ENCODE peak calls at places on chromosomes 7 and 10, in four cellular contexts. G, F, N and U are unnamed samples.

GRCh38 chr10:3239920-3240909 is 67.6 kb upstream of the PITRM1 start:
- DNase-seq in G (no peak), F (no peak), N (no peak), U (no peak)

GRCh38 chr10:93333278-93333978 is 148.7 kb downstream of the MYOF start:
- DNase-seq in G (no peak), F (no peak), N (no peak), U (no peak)

GRCh38 chr10:73625004-73625883 is 16.0 kb downstream of the MYOZ1 start:
- DNase-seq in G (peak), F (no peak), N (peak), U (peak)

GRCh38 chr7:9017251-9017650 is 583.8 kb downstream of the NXPH1 start:
- DNase-seq in G (no peak), F (no peak), N (no peak), U (no peak)

GRCh38 chr7:28582226-28582625 is 169.9 kb downstream of the CREB5 start:
- DNase-seq in G (no peak), F (no peak), N (no peak), U (no peak)

GRCh38 chr7:48710995-48711394 is 213.4 kb upstream of the CDC14C start:
- DNase-seq in G (no peak), F (no peak), N (no peak), U (no peak)

GRCh38 chr10:105259201-105259600 is 618.1 kb downstream of the SORCS3 start:
- DNase-seq in G (no peak), F (no peak), N (no peak), U (no peak)

GRCh38 chr7:100157334-100158228 is 942 bp downstream of the TRAPPC14 start:
- DNase-seq in G (peak), F (no peak), N (peak), U (no peak)

GRCh38 chr10:27819781-27820531 is 74.3 kb upstream of the MKX start:
- DNase-seq in G (peak), F (no peak), N (peak), U (no peak)

GRCh38 chr10:11406746-11407145 is 204.7 kb downstream of the USP6NL start:
- DNase-seq in G (no peak), F (no peak), N (no peak), U (no peak)

GRCh38 chr7:142063551-142064442 is 47.7 kb upstream of the MGAM2 start:
- DNase-seq in G (peak), F (no peak), N (peak), U (no peak)

GRCh38 chr7:152424348-152425108 is 11.3 kb downstream of the KMT2C start:
- DNase-seq in G (no peak), F (no peak), N (peak), U (no peak)

GRCh38 chr7:1641661-1642260 is 28.3 kb upstream of the ELFN1 start:
- DNase-seq in G (no peak), F (no peak), N (no peak), U (no peak)

DNA sequence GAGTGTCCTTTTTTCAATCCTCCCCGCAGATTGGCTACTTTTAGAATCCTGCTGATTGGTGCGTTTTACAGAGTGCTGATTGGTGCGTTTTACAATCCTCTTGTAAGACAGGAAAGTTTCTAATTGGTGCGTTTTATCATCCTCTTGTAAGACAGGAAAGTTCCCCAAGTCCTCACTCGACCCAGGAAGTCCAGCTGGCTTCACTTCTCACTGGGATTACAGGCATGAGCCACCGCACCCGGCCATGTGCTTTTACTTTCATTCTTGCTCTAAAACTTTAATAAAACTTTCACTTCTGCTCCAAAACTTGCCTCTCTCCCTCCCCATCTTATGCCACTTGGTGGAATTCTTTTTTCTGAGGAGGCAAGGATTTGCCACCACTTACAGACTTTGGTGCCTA is 17.0 kb upstream of the WAPL start:
- DNase-seq in G (no peak), F (no peak), N (peak), U (no peak)
- TF ChIP-seq EZH2phosphoT487 in G (no peak), F (no peak), N (no peak), U (no peak)

DNA sequence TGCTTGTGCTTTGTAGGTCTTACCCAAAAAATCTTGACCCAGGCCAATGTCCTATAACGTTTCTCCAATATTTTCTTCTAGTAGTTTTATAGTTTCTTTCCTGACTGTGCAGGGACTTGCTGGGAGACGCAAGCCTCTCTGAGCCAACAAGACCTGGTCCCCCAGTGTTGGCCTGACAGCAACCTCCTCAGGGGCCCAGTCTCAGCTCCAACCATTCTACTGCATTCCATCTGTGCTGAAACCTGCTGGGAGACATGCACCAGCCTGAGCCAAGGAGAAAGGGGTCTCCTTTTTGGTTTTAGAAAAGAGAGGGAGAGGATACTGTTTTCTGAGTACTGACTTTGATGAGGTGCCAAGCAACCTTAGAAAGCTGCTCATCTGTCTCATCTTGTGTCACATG is 251.4 kb downstream of the PRKG1 start:
- DNase-seq in G (no peak), F (no peak), N (no peak), U (no peak)
- H3K4me3 ChIP-seq in G (no peak), F (no peak), N (no peak), U (no peak)

GRCh38 chr10:42754155-42755027 is 28.2 kb upstream of the BMS1 start:
- DNase-seq in G (peak), F (no peak), N (peak), U (no peak)
- TF ChIP-seq EZH2 in G (no peak), F (no peak), N (peak), U (no peak)

DNA sequence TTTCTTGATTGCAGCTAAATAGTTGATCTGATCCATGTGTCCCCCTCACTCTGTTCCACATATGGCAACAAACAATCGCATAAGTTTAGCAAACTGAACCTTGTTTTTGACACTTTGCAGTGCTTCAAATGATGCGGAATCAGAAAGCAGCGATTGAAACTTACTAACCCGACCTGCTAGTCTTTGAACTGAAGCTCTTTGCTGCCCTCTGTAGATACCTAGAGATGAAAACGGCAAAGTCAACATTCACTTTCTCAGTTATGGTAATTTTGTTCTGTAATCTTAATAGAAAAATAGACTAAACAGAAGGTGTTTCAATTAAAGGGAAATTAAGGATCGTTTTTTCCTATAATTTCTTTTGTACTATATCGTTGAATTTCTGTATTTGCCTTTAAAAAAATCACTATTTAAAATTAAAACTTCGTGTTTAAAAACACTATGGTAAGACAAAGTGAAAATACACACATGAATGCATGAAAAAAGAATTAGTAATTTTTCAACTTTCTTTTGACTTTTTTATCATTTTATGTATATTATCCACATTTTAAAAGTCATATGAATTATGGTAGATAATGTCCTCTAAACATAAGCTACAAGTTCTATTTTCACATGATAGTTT is 276.5 kb downstream of the MAGI2 start:
- DNase-seq in G (peak), F (peak), N (peak), U (peak)
- TF ChIP-seq EZH2phosphoT487 in G (no peak), F (no peak), N (no peak), U (no peak)

GRCh38 chr10:101237908-101238731 is 8.9 kb upstream of the LBX1 start:
- DNase-seq in G (no peak), F (no peak), N (no peak), U (no peak)

GRCh38 chr10:101238732-101239105 is 9.5 kb upstream of the LBX1 start:
- DNase-seq in G (no peak), F (peak), N (peak), U (no peak)

GRCh38 chr10:101236376-101237079 is 7.3 kb upstream of the LBX1 start:
- DNase-seq in G (no peak), F (no peak), N (peak), U (no peak)

GRCh38 chr10:101235766-101236165 is 6.5 kb upstream of the LBX1 start:
- DNase-seq in G (no peak), F (no peak), N (no peak), U (no peak)

GRCh38 chr10:101237080-101237817 is 8.0 kb upstream of the LBX1 start:
- DNase-seq in G (no peak), F (no peak), N (no peak), U (no peak)
- H3K4me3 ChIP-seq in G (no peak), F (no peak), N (no peak), U (no peak)

GRCh38 chr10:98033515-98033914 is 3.1 kb upstream of the CRTAC1 start:
- DNase-seq in G (no peak), F (no peak), N (no peak), U (no peak)
- TF ChIP-seq EZH2 in G (no peak), F (no peak), N (no peak), U (no peak)

GRCh38 chr10:85048644-85049043 is 720.3 kb downstream of the CCSER2 start:
- DNase-seq in G (no peak), F (no peak), N (no peak), U (no peak)
- TF ChIP-seq EZH2phosphoT487 in G (no peak), F (no peak), N (no peak), U (no peak)